ENCODE peak calls at places on chromosomes 1 and 21, in six cellular contexts. Z is fibroblast of mammary gland, V is iPS DF 6.9, G is fibroblast of pulmonary artery, Q is osteoblast, F is K562. D is an unnamed sample.

GRCh38 chr1:93324486-93325464 is 20.9 kb upstream of the DR1 start:
- DNase-seq in Q (peak), Z (peak), G (peak), V (no peak), F (no peak), D (no peak)

GRCh38 chr1:198220428-198220827 is 63.6 kb downstream of the NEK7 start:
- DNase-seq in F (no peak), G (peak), Q (no peak), V (no peak), Z (peak), D (no peak)

GRCh38 chr1:225974454-225974853 is 24.7 kb downstream of the SDE2 start:
- DNase-seq in Z (no peak), F (no peak), Q (no peak), V (no peak), G (no peak), D (peak)

GRCh38 chr21:35019631-35020032 is 29.5 kb downstream of the RUNX1 start:
- DNase-seq in G (no peak), Z (no peak), Q (no peak), F (no peak), V (no peak), D (no peak)

GRCh38 chr1:116910379-116911165 is 856 bp downstream of the PTGFRN start:
- DNase-seq in Q (peak), Z (no peak), F (peak), G (peak), V (no peak), D (peak)

GRCh38 chr1:214637722-214638473 is 34.9 kb downstream of the CENPF start:
- DNase-seq in Q (no peak), Z (peak), G (peak), F (no peak), V (peak), D (peak)

GRCh38 chr1:245156041-245156735 is 1.4 kb downstream of the KIF26B start:
- DNase-seq in V (no peak), F (peak), Q (peak), G (peak), Z (peak), D (peak)

GRCh38 chr1:36217667-36218066 is 6.6 kb upstream of the THRAP3 start:
- DNase-seq in Z (peak), F (no peak), V (no peak), Q (peak), G (peak), D (no peak)

GRCh38 chr1:231274119-231274825 is 33.3 kb downstream of the GNPAT start:
- DNase-seq in Q (peak), G (no peak), Z (peak), F (no peak), V (no peak), D (no peak)

GRCh38 chr1:228935198-228935663 is 200.0 kb downstream of the RHOU start:
- DNase-seq in Z (no peak), V (no peak), G (no peak), F (no peak), Q (no peak), D (no peak)

GRCh38 chr1:166947398-166948043 is 27.8 kb downstream of the ILDR2 start:
- DNase-seq in G (peak), V (no peak), Q (peak), F (peak), Z (peak), D (peak)

GRCh38 chr1:30111431-30111830 is 612.0 kb downstream of the MATN1 start:
- DNase-seq in F (peak), V (no peak), G (peak), Z (peak), Q (peak), D (peak)

GRCh38 chr1:77234096-77234495 is 14.9 kb upstream of the PIGK start:
- DNase-seq in Z (no peak), V (no peak), F (no peak), G (no peak), Q (no peak), D (no peak)

GRCh38 chr1:66294692-66295384 is 239.1 kb upstream of the SGIP1 start:
- DNase-seq in Q (no peak), F (no peak), G (peak), Z (peak), V (no peak), D (no peak)

GRCh38 chr1:241627453-241628329 is 12.5 kb downstream of the CHML start:
- DNase-seq in F (peak), V (no peak), G (peak), Q (no peak), Z (peak), D (no peak)

GRCh38 chr1:85275701-85276289 is 637 bp downstream of the BCL10 start:
- DNase-seq in Q (peak), G (peak), F (no peak), V (no peak), Z (no peak), D (peak)

GRCh38 chr1:157993179-157994080 is at the start of gene KIRREL1:
- DNase-seq in Z (peak), V (no peak), F (no peak), Q (peak), G (peak), D (peak)

GRCh38 chr1:224736619-224737352 is 120.7 kb downstream of the CNIH3 start:
- DNase-seq in F (peak), V (no peak), G (peak), Q (peak), Z (peak), D (peak)

GRCh38 chr1:7264101-7264500 is 478.8 kb downstream of the CAMTA1 start:
- DNase-seq in G (no peak), Q (no peak), Z (no peak), F (no peak), V (no peak), D (no peak)

GRCh38 chr1:64965239-64966157 is 851 bp downstream of the JAK1 start:
- DNase-seq in G (peak), Z (peak), F (peak), V (no peak), Q (peak), D (peak)

GRCh38 chr1:61851849-61852692 is 109.8 kb downstream of the PATJ start:
- DNase-seq in Z (peak), F (peak), G (peak), V (no peak), Q (no peak), D (peak)

GRCh38 chr1:21869620-21870121 is 57.6 kb downstream of the LDLRAD2 start:
- DNase-seq in Z (peak), G (peak), V (no peak), F (no peak), Q (peak), D (no peak)

GRCh38 chr21:21631961-21632360 is 633.8 kb downstream of the NCAM2 start:
- DNase-seq in Z (peak), V (no peak), Q (no peak), G (peak), F (no peak), D (no peak)

GRCh38 chr1:87246436-87246835 is 82.2 kb upstream of the LMO4 start:
- DNase-seq in V (no peak), Q (no peak), F (no peak), G (no peak), Z (no peak), D (no peak)

GRCh38 chr21:41879190-41879998 is at the start of gene PRDM15:
- DNase-seq in G (peak), F (peak), Q (peak), V (no peak), Z (peak), D (peak)

GRCh38 chr1:53589043-53589887 is 130.1 kb downstream of the DMRTB1 start:
- DNase-seq in V (no peak), Q (no peak), Z (no peak), F (no peak), G (no peak), D (peak)

GRCh38 chr1:9835404-9835757 is 11.6 kb upstream of the CLSTN1 start:
- DNase-seq in Q (peak), G (no peak), F (no peak), V (no peak), Z (no peak), D (no peak)

GRCh38 chr1:54299037-54299436 is 99.1 kb downstream of the MRPL37 start:
- DNase-seq in F (no peak), V (no peak), Z (no peak), G (no peak), Q (no peak), D (no peak)

GRCh38 chr1:59752556-59753412 is 62.0 kb upstream of the HOOK1 start:
- DNase-seq in G (no peak), Z (no peak), V (no peak), F (no peak), Q (no peak), D (no peak)

GRCh38 chr1:60762176-60762575 is 320.2 kb upstream of the NFIA start:
- DNase-seq in Q (peak), F (no peak), G (peak), Z (peak), V (no peak), D (no peak)

GRCh38 chr1:59414406-59415133 is 117.7 kb downstream of the FGGY start:
- DNase-seq in F (no peak), G (peak), V (no peak), Z (peak), Q (no peak), D (no peak)

GRCh38 chr1:228004331-228004871 is 2.4 kb upstream of the WNT3A start:
- DNase-seq in Z (peak), G (peak), V (no peak), F (peak), Q (peak), D (peak)

GRCh38 chr1:108747128-108747827 is 804 bp downstream of the STXBP3 start:
- DNase-seq in G (peak), V (no peak), Z (peak), Q (peak), F (peak), D (peak)

GRCh38 chr1:170562644-170563338 is 30.8 kb downstream of the GORAB start:
- DNase-seq in G (peak), Z (peak), Q (peak), F (peak), V (no peak), D (no peak)

GRCh38 chr1:33094971-33095604 is 14.1 kb downstream of the AZIN2 start:
- DNase-seq in Z (peak), Q (peak), G (peak), F (peak), V (peak), D (peak)

GRCh38 chr1:208007938-208008342 is 97.0 kb upstream of the CD34 start:
- DNase-seq in V (no peak), Z (peak), G (peak), Q (peak), F (no peak), D (no peak)

GRCh38 chr1:208008534-208008933 is 97.6 kb upstream of the CD34 start:
- DNase-seq in F (no peak), Q (no peak), G (no peak), Z (peak), V (no peak), D (no peak)

GRCh38 chr1:208009303-208009702 is 98.4 kb upstream of the CD34 start:
- DNase-seq in Q (no peak), V (no peak), G (no peak), Z (no peak), F (no peak), D (no peak)

GRCh38 chr1:208006258-208006920 is 95.5 kb upstream of the CD34 start:
- DNase-seq in Q (no peak), V (no peak), Z (peak), F (no peak), G (peak), D (no peak)

GRCh38 chr1:208007319-208007937 is 96.5 kb upstream of the CD34 start:
- DNase-seq in Z (peak), V (no peak), G (no peak), F (no peak), Q (no peak), D (no peak)
- H3K4me3 ChIP-seq in Z (no peak), V (no peak), G (no peak), F (no peak), Q (peak), D (no peak)

GRCh38 chr1:1432566-1432950 is 2.9 kb upstream of the VWA1 start:
- DNase-seq in Z (no peak), Q (peak), F (no peak), V (no peak), G (no peak), D (peak)
- H3K4me3 ChIP-seq in Z (no peak), Q (no peak), F (no peak), V (no peak), G (no peak), D (no peak)

DNA sequence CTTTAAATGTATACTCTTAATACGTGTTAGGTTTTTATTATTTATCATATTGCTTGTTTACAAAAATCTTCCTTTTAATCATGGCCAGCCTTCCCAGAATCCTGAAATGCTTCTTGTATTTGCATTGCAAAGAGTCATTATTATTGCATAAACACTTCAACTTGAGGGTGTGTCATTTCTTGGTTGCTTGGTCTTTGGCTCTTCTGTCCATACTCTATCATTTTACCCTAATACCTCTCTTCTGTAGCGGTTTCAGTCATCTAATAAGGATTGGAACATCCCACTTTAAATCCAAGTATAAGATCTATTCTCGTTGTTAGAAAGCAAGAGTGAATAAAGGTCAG is 200.6 kb upstream of the CACYBP start:
- DNase-seq in V (no peak), Z (no peak), F (no peak), G (no peak), Q (no peak), D (no peak)
- H3K4me3 ChIP-seq in V (no peak), Z (no peak), F (no peak), G (peak), Q (peak), D (no peak)

DNA sequence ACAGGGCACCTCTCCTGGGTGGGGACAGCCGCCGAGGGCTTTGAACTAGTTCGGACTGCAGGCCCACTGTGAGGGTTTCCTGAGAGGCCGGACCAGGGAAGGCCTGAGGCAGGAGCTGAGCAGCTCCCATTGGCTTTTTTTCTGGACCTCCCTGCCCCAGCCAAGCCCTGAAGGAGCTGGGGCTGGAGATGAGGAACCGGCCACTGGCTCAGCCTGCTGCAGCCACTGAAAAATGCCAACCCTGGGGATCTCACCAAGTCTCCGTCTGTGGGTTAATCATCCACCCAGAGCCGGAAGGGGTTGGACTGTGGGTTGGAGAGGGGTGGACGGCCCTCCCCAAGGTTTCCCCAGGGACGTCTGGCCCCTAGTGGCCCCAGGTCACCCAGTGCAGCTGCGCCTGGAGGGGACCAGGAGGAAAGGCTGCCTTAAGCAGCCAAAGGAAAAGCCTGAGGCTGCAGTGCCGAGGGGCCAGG is 2.5 kb downstream of the VWA1 start:
- DNase-seq in V (no peak), F (peak), G (no peak), Q (peak), Z (no peak), D (peak)
- H3K4me3 ChIP-seq in V (no peak), F (no peak), G (no peak), Q (no peak), Z (no peak), D (no peak)

GRCh38 chr1:34167091-34167788 is 2.2 kb upstream of the CSMD2 start:
- DNase-seq in Q (no peak), G (no peak), Z (no peak), V (no peak), F (no peak), D (peak)
- H3K4me3 ChIP-seq in Q (no peak), G (no peak), Z (no peak), V (peak), F (no peak), D (peak)

GRCh38 chr1:24693827-24694379 is 50.8 kb downstream of the SRRM1 start:
- DNase-seq in Q (no peak), V (no peak), G (no peak), Z (peak), F (no peak), D (no peak)
- H3K4me3 ChIP-seq in Q (no peak), V (no peak), G (no peak), Z (no peak), F (no peak), D (no peak)

GRCh38 chr1:5711079-5711478 is 281.1 kb downstream of the NPHP4 start:
- DNase-seq in F (no peak), Q (peak), Z (no peak), V (no peak), G (no peak), D (no peak)
- H3K4me3 ChIP-seq in F (no peak), Q (no peak), Z (no peak), V (no peak), G (no peak), D (no peak)

DNA sequence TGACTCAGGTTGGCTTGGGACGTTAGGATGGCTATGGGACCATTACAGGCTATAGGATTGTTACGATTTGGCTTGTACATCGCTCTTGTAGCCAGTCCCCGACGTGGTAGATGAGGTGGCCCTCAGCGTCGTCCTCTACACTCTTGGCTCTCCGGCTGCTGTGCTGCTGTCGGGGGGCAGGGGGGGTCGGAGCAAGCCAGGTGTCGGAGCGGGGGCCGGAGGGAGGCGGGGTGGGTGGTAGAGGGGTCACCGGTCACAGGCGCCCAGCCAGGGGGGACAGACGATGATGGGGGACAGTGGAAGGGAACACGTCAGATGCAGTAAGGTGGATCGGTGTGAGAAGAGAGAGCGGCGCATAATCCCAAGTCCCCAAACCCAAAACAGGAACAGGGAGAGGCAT is 4.7 kb downstream of the CLK2 start:
- DNase-seq in Q (no peak), F (no peak), Z (no peak), V (no peak), G (no peak), D (peak)
- H3K4me3 ChIP-seq in Q (no peak), F (no peak), Z (no peak), V (no peak), G (no peak), D (no peak)

DNA sequence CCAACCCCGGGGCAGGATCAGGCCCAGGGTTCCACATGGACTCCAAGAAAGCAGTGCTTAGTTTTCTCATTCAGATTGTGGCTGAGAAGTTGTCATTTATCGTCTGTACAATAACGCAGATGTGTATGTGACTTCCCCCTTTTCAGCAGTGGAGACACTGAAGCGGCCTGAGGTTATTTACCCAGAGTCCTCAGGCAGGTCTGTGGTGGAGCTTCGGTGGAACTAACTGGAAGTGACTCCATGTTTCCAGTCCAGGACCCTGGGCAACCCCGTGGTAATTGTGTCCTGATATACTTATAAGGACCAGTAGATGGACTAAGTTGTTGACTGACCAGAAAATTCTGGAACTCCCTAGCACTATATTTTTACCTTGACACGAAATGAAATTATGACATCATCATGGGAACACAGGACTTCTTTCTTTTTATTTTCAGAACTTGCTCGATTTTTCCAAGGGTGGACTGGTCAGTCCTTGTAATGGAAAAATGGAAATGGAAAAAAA is 1.0 kb upstream of the IER5 start:
- DNase-seq in Q (no peak), G (no peak), V (no peak), Z (peak), F (peak), D (no peak)
- H3K4me3 ChIP-seq in Q (peak), G (no peak), V (no peak), Z (no peak), F (peak), D (no peak)